ENCODE peak calls at places on chromosomes 4 and X, in four cellular contexts. M, D, Z and S are unnamed samples. For H3K4me1, the result is how much of the 10 kb centered on the place peaks cover.

GRCh38 chrX:85037114-85037513 is 33.4 kb downstream of the APOOL start:
- DNase-seq in M (no peak), D (no peak), Z (no peak), S (no peak)

GRCh38 chr4:95508421-95508820 is 40.4 kb downstream of the UNC5C start:
- DNase-seq in M (no peak), D (peak), Z (no peak), S (no peak)

GRCh38 chr4:8859550-8860095 is 12.0 kb downstream of the HMX1 start:
- DNase-seq in M (no peak), D (no peak), Z (no peak), S (no peak)

GRCh38 chr4:2254665-2255500 is 7.0 kb downstream of the MXD4 start:
- DNase-seq in M (no peak), D (no peak), Z (peak), S (peak)

GRCh38 chr4:110073045-110073845 is 125.2 kb downstream of the ELOVL6 start:
- DNase-seq in M (no peak), D (peak), Z (no peak), S (no peak)

GRCh38 chr4:72326692-72327632 is 242.1 kb downstream of the ADAMTS3 start:
- DNase-seq in M (peak), D (peak), Z (no peak), S (no peak)

GRCh38 chr4:175443547-175443946 is 368.5 kb downstream of the GPM6A start:
- DNase-seq in M (no peak), D (no peak), Z (no peak), S (no peak)

GRCh38 chrX:102516314-102516936 is at the start of gene TMSB15A:
- DNase-seq in M (peak), D (peak), Z (peak), S (peak)

GRCh38 chr4:185392156-185392555 is 3.6 kb downstream of the LRP2BP start:
- DNase-seq in M (no peak), D (no peak), Z (no peak), S (no peak)

GRCh38 chr4:64158648-64159326 is 250.5 kb downstream of the TECRL start:
- DNase-seq in M (peak), D (peak), Z (peak), S (no peak)

GRCh38 chrX:130172127-130172834 is 519 bp downstream of the RAB33A start:
- DNase-seq in M (no peak), D (no peak), Z (no peak), S (no peak)

GRCh38 chr4:6986067-6986780 is 56.9 kb upstream of the TADA2B start:
- DNase-seq in M (peak), D (peak), Z (no peak), S (no peak)

GRCh38 chr4:6986781-6987565 is 56.2 kb upstream of the TADA2B start:
- DNase-seq in M (peak), D (peak), Z (peak), S (peak)

GRCh38 chr4:6987566-6987920 is 55.6 kb upstream of the TADA2B start:
- DNase-seq in M (no peak), D (no peak), Z (no peak), S (no peak)

GRCh38 chr4:6983500-6984142 is 59.6 kb upstream of the TADA2B start:
- DNase-seq in M (no peak), D (no peak), Z (no peak), S (no peak)

GRCh38 chr4:6984611-6985115 is 58.5 kb upstream of the TADA2B start:
- DNase-seq in M (no peak), D (no peak), Z (no peak), S (no peak)
- H3K4me1 ChIP-seq in M (under half), D (under half), Z (under half), S (under half)

DNA sequence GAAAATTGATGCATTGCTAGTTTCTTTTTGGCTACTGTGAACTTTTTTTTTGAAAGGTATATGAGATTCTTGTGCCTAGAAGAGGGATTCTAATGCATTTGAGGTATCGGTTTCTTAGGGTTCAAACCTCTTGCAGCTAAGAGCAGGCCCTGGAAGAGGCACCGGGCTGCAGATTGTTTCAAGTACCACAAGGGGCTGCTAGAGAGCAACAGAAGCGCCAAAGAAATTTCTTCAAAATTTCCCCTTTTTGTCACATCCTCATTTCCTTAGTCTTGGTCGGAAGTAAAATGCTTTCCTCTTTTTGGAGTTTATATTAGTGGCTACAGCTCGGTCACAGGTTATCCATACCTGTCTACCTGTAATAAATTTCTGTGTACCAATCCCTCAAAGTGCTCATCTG is 89.8 kb downstream of the PDGFRA start:
- DNase-seq in M (peak), D (peak), Z (no peak), S (no peak)
- TF ChIP-seq CTCF in M (peak), D (peak), Z (peak), S (peak)

DNA sequence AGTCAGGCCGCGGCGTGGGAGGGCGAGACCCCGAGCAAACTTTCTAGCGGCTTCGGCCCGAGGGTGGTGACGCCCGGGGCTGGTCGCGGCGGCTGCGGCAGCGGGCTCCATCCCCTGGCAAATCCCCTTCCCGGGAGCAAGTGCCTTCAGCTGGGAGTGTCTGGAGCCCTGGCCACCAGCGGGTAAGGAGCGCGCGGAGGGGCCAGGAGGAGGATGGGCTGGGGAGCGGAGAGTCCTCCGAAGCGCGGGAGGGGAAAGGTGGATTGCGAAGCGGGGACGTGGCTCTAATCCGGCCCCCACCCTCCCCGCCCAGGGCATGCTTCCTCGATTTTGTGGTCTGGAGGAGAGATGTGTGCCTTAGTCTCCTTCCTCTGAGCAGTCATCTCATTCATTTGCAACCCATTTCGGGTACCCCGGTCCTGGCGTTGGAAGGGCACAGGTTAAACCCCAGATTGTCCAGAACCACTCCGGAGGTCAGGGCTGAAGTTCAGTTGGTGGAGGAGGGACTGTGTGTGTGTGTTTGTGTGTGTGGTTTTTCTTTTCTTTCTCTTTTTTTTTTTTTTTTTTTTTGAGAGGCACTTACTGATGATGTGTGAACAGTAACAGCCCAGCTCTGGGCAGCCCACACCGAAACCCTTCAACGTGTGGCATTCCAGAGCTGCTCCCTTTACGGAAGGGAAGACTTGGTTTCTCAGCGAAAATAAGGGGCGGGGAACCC is 499 bp downstream of the SGMS2 start:
- DNase-seq in M (peak), D (peak), Z (peak), S (peak)
- H3K4me1 ChIP-seq in M (under half), D (under half), Z (under half), S (under half)

DNA sequence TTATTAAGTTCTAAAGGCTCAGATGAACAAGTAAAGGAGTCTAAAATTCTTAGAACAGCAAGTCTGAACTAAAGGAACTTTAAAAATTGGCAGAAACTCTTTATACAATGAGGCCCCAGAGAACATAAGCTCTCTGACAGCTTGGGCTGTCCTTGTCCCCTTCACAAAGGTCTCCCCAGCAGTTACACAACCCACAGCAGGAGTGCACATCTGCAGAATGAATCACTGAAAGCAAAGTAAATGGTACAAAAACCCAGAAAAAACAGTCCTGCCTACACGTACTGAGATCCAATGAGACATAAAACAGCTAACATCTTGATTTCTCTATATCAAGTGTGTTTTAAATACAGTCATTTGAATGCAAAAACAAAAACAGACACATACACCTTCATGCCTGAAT is 18.7 kb downstream of the RBBP7 start:
- DNase-seq in M (no peak), D (no peak), Z (no peak), S (no peak)
- TF ChIP-seq CTCF in M (no peak), D (no peak), Z (no peak), S (no peak)

GRCh38 chr4:38673109-38673978 is 9.3 kb downstream of the KLF3 start:
- DNase-seq in M (peak), D (no peak), Z (peak), S (no peak)

GRCh38 chr4:38672247-38673071 is 8.5 kb downstream of the KLF3 start:
- DNase-seq in M (peak), D (no peak), Z (no peak), S (no peak)

GRCh38 chr4:38670061-38670894 is 6.3 kb downstream of the KLF3 start:
- DNase-seq in M (no peak), D (no peak), Z (no peak), S (no peak)

GRCh38 chr4:38670939-38671593 is 7.1 kb downstream of the KLF3 start:
- DNase-seq in M (no peak), D (no peak), Z (peak), S (no peak)

DNA sequence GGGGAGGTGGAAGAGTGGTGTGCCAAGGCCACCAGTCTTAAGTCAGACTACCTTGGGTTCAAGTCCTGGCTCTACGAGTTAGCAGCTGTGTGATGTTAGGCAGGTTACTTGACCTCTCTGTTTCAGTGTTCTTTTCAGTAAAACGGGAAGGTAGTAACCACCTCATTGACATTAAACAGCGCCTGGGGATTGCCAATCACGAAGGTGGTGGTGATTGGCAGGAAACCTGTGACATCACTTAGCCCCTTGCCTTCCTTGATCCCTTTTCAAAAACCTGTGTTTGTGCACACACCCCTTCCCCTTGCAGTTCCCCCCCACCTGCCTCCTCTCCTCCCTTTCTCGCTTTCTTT is 7.6 kb downstream of the KLF3 start:
- DNase-seq in M (no peak), D (no peak), Z (no peak), S (no peak)
- H3K4me1 ChIP-seq in M (half or more), D (half or more), Z (under half), S (half or more)

GRCh38 chr4:167831853-167832252 is 260.5 kb upstream of the ANXA10 start:
- DNase-seq in M (no peak), D (peak), Z (no peak), S (no peak)

GRCh38 chr4:167826281-167826680 is 266.1 kb upstream of the ANXA10 start:
- DNase-seq in M (peak), D (peak), Z (no peak), S (no peak)
- TF ChIP-seq CTCF in M (no peak), D (no peak), Z (no peak), S (no peak)